ENCODE peak calls at places on chromosomes 7 and 10, in six cellular contexts. D is HT1080, N is endothelial cell, V is WERI-Rb-1, X is colonic mucosa, T is GM12891. U is an unnamed sample.

GRCh38 chr10:71835671-71836593 is 15.1 kb downstream of the PSAP start:
- DNase-seq in D (no peak), V (peak), T (peak), N (no peak), X (no peak), U (peak)

GRCh38 chr7:127717502-127718125 is 65.6 kb downstream of the SND1 start:
- DNase-seq in D (peak), T (no peak), X (no peak), N (no peak), V (no peak), U (no peak)

GRCh38 chr10:72466018-72466417 is 111.3 kb upstream of the DNAJB12 start:
- DNase-seq in N (no peak), T (no peak), V (no peak), D (peak), X (no peak), U (no peak)

GRCh38 chr7:90825779-90826178 is 229.7 kb downstream of the CDK14 start:
- DNase-seq in X (no peak), T (no peak), V (no peak), N (no peak), D (no peak), U (no peak)

GRCh38 chr7:106047818-106048490 is 64.2 kb downstream of the SYPL1 start:
- DNase-seq in D (no peak), T (no peak), X (no peak), V (no peak), N (no peak), U (no peak)

GRCh38 chr7:140998715-140999114 is 16.0 kb downstream of the MRPS33 start:
- DNase-seq in V (no peak), X (no peak), D (no peak), T (no peak), N (no peak), U (no peak)

GRCh38 chr10:43216931-43217562 is 49.8 kb downstream of the RASGEF1A start:
- DNase-seq in N (no peak), D (no peak), V (no peak), T (no peak), X (no peak), U (no peak)

GRCh38 chr7:74454059-74454947 is 597 bp downstream of the GTF2IRD1 start:
- DNase-seq in T (no peak), D (no peak), X (no peak), N (peak), V (peak), U (peak)

GRCh38 chr7:107138696-107139420 is 29.9 kb upstream of the HBP1 start:
- DNase-seq in N (no peak), X (no peak), V (peak), T (no peak), D (no peak), U (no peak)

GRCh38 chr7:128247640-128248194 is 6.6 kb downstream of the LEP start:
- DNase-seq in N (no peak), X (no peak), T (no peak), D (peak), V (no peak), U (no peak)

GRCh38 chr7:24724451-24725190 is 32.6 kb downstream of the GSDME start:
- DNase-seq in T (no peak), D (no peak), N (no peak), V (no peak), X (no peak), U (no peak)

GRCh38 chr7:155921804-155922506 is 109.7 kb upstream of the SHH start:
- DNase-seq in V (no peak), T (no peak), X (peak), N (no peak), D (no peak), U (peak)

GRCh38 chr7:92740713-92741126 is 95.7 kb downstream of the CDK6 start:
- DNase-seq in N (no peak), V (no peak), X (no peak), D (peak), T (no peak), U (no peak)

GRCh38 chr10:132098539-132099421 is 33.0 kb downstream of the JAKMIP3 start:
- DNase-seq in D (no peak), N (no peak), V (no peak), T (no peak), X (no peak), U (no peak)

GRCh38 chr10:129765664-129766550 is 198.2 kb downstream of the EBF3 start:
- DNase-seq in T (no peak), D (no peak), X (peak), N (no peak), V (no peak), U (no peak)

GRCh38 chr10:71966046-71967004 is 2.1 kb downstream of the CHST3 start:
- DNase-seq in V (no peak), D (peak), T (no peak), X (no peak), N (no peak), U (no peak)

GRCh38 chr7:147570390-147570789 is 1020.2 kb upstream of the C7orf33 start:
- DNase-seq in N (no peak), T (no peak), D (peak), V (no peak), X (no peak), U (no peak)

GRCh38 chr10:108629843-108630242 is 1293.5 kb downstream of the XPNPEP1 start:
- DNase-seq in N (no peak), T (no peak), X (no peak), V (no peak), D (peak), U (no peak)

GRCh38 chr10:51176976-51177690 is 102.8 kb downstream of the PRKG1 start:
- DNase-seq in T (no peak), V (no peak), D (peak), X (no peak), N (no peak), U (no peak)

GRCh38 chr10:8061274-8062211 is 7.1 kb downstream of the GATA3 start:
- DNase-seq in N (no peak), X (no peak), T (no peak), D (no peak), V (no peak), U (no peak)

GRCh38 chr10:23157691-23158369 is 34.3 kb upstream of the PTF1A start:
- DNase-seq in V (peak), X (no peak), T (no peak), D (peak), N (no peak), U (peak)